ENCODE peak calls at places on chromosomes 5 and 9, in four cellular contexts. X is Peyer's patch, L is esophagus muscularis mucosa, J is astrocyte of the spinal cord. O is an unnamed sample.

GRCh38 chr5:87300744-87301143 is 33.1 kb downstream of the RASA1 start:
- DNase-seq in X (no peak), L (no peak), J (peak; percentile 91), O (peak; percentile 96)

GRCh38 chr9:16459421-16460148 is 410.9 kb downstream of the BNC2 start:
- DNase-seq in L (no peak), X (no peak), J (no peak), O (peak; percentile 37)

GRCh38 chr9:95627802-95628201 is 111.0 kb upstream of the PTCH1 start:
- DNase-seq in L (no peak), X (no peak), J (no peak), O (no peak)

GRCh38 chr5:98827161-98827560 is 53.7 kb downstream of the RGMB start:
- DNase-seq in J (peak; percentile 61), X (no peak), L (no peak), O (peak; percentile 60)

GRCh38 chr5:175444060-175444904 is at the start of gene DRD1:
- DNase-seq in J (peak; percentile 47), X (no peak), L (peak; percentile 90), O (peak; percentile 15)

GRCh38 chr9:5441043-5441442 is 3.3 kb upstream of the PLGRKT start:
- DNase-seq in X (no peak), L (no peak), J (peak; percentile 55), O (peak; percentile 78)

GRCh38 chr9:99090366-99091130 is 14.4 kb upstream of the TGFBR1 start:
- DNase-seq in L (no peak), X (no peak), J (no peak), O (peak; percentile 90)

GRCh38 chr9:116115731-116116353 is 37.7 kb upstream of the PAPPA start:
- DNase-seq in X (no peak), J (peak; percentile 44), L (no peak), O (peak; percentile 72)

GRCh38 chr9:25415723-25416122 is 262.5 kb downstream of the TUSC1 start:
- DNase-seq in X (no peak), L (no peak), J (no peak), O (no peak)

GRCh38 chr5:147507480-147508126 is 2.3 kb downstream of the DPYSL3 start:
- DNase-seq in J (peak; percentile 74), X (peak; percentile 51), L (no peak), O (peak; percentile 81)

GRCh38 chr5:127028822-127029457 is 1.4 kb downstream of the MARCHF3 start:
- DNase-seq in L (no peak), J (peak; percentile 22), X (peak; percentile 64), O (peak; percentile 58)

GRCh38 chr5:420632-421286 is 22.2 kb upstream of the EXOC3 start:
- DNase-seq in J (no peak), L (no peak), X (peak; percentile 43), O (no peak)

GRCh38 chr5:42250-42649 is 49.7 kb upstream of the PLEKHG4B start:
- DNase-seq in J (peak; percentile 10), L (no peak), X (no peak), O (peak; percentile 3)

GRCh38 chr5:143155445-143155844 is 248.0 kb downstream of the NR3C1 start:
- DNase-seq in X (no peak), J (no peak), L (no peak), O (no peak)

GRCh38 chr9:82457959-82458358 is 469.4 kb downstream of the SPATA31D1 start:
- DNase-seq in J (no peak), X (no peak), L (no peak), O (no peak)

GRCh38 chr5:39340486-39340885 is 23.8 kb downstream of the C9 start:
- DNase-seq in X (no peak), J (no peak), L (no peak), O (peak; percentile 38)

GRCh38 chr9:5835808-5836207 is 2.9 kb upstream of the ERMP1 start:
- DNase-seq in X (no peak), L (no peak), J (no peak), O (no peak)

GRCh38 chr9:19049872-19050636 is 827 bp downstream of the RRAGA start:
- DNase-seq in L (no peak), J (peak; percentile 39), X (no peak), O (peak; percentile 40)

DNA sequence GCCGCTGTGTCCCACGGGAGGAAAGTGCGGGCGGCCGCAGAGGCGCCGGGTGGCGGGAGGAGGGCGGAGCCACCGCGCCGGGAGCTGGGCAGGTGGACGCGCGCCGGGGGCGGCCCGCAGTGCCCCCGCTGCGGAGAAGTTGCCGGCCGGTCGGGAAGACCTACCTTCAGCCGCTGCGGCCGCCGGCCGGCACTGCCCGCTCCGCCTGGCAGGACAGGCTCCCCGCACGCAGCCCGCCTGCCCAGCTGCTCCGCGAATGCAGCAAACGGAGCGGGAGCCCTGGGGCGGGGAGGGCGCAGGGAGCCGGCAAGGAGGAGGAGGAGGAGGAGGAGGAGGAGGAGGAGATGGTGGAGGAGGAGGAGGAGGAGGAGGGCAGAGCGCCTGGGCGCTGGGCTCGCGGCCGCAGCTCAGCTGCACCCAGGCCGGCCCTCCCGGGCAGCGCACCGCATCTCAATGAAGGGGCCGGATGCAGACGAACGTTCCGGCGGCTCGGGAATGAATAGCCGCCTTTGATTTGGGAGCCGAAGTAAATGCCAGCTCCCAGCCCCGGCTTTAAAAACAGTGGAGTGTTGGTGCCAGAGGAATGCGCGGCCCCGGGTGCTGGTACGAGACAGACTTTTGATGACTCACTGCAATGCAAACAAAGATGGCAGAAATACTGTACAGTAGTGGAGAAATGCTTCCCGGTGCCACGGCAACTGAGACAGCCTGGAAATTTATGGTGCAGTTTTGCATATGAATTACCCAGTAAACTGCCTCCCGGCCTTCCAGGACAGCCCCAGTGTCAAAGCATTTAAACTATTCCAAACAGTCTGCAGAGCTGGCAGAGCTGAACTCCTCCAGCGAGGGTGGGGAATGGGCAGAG is 43.3 kb downstream of the NACC2 start:
- DNase-seq in X (peak; percentile 79), J (peak; percentile 97), L (peak; percentile 92), O (peak; percentile 87)
- H3K4me3 ChIP-seq in X (peak overlapping the region; percentile 63), J (peak overlapping the region; percentile 58), L (peak overlapping the region; percentile 56), O (peak overlapping the region; percentile 22)

GRCh38 chr9:17810728-17811634 is 232.1 kb downstream of the SH3GL2 start:
- DNase-seq in X (peak; percentile 83), L (no peak), J (peak; percentile 55), O (peak; percentile 65)
- TF ChIP-seq CTCF in X (peak; percentile 43), L (peak; percentile 82), J (peak; percentile 84), O (peak; percentile 87)

GRCh38 chr9:136108648-136109266 is 9.9 kb downstream of the TMEM250 start:
- DNase-seq in J (no peak), X (no peak), L (no peak), O (no peak)
- H3K4me3 ChIP-seq in J (no peak overlapping the region), X (peak overlapping the region; percentile 51), L (peak overlapping the region; percentile 49), O (no peak overlapping the region)

GRCh38 chr5:167967494-167968180 is 323.8 kb upstream of the WWC1 start:
- DNase-seq in X (no peak), J (no peak), L (no peak), O (no peak)
- TF ChIP-seq CTCF in X (no peak), J (peak; percentile 5), L (no peak), O (no peak)

DNA sequence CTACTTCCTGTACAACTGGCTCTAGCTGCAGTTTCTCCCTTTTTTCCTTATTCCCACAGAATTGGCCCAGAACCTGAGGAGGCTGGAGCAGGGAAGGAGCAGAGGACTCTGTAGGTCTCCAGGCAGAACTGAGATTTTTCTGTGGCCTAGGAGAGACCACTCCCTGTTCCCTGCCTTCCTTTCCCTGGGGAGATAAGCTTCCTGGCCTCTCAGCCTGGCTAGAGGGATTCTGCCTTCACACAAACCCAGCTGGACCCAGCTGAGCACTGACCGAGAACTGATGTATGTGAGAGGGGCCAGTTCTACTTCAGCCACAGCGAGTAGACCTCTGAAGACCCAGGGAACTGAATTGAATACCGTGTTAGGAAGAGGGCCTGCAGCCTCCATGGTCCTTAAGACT is 48.0 kb downstream of the RUSC2 start:
- DNase-seq in L (no peak), X (no peak), J (no peak), O (peak; percentile 55)
- H3K4me3 ChIP-seq in L (peak overlapping the region; percentile 49), X (no peak overlapping the region), J (no peak overlapping the region), O (no peak overlapping the region)

GRCh38 chr5:88688242-88688959 is 194.6 kb downstream of the MEF2C start:
- DNase-seq in L (no peak), X (no peak), J (peak; percentile 7), O (no peak)

GRCh38 chr5:88686743-88687142 is 196.2 kb downstream of the MEF2C start:
- DNase-seq in J (no peak), L (no peak), X (no peak), O (no peak)

GRCh38 chr5:88688981-88689661 is 193.9 kb downstream of the MEF2C start:
- DNase-seq in J (no peak), L (no peak), X (no peak), O (no peak)

GRCh38 chr5:88686077-88686541 is 196.9 kb downstream of the MEF2C start:
- DNase-seq in J (peak; percentile 49), X (no peak), L (no peak), O (no peak)

DNA sequence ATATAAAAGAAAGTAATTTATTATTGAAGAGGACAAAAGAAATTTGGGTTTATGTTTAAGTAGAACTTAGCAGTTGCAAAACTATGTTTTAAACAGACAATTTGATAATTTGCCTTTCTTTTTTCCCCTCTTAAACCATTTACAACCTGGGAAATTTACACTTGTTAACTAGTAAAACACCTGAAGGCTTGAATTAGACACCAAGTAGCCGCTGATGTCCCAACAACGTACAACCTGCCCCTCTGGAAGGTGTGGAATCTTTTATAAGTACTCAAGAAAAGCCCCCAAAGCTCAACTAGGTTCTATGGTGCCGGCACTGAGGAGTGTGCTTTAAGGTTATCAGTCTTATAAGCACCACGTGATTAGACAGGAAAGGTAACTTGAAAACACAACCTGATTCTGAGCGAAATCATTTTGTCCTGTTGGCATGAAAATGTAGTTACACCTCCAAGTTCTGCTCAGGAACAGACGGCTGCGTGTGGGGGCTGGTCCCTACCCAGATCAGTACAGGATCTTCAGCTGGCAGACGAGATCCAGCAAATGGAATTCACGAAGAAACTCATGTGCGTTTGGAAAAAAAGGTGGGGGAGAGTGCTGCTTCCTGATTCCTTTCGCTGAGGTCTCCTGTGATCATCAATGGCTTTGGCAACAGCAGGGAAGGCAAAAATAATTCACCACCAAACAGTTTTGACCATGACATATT is 195.6 kb downstream of the MEF2C start:
- DNase-seq in X (no peak), J (peak; percentile 13), L (no peak), O (no peak)
- TF ChIP-seq CTCF in X (no peak), J (no peak), L (no peak), O (no peak)